ENCODE peak calls at places on chromosomes 2 and 18, in nine cellular contexts. Y, Q, T, X, F, S, E, D and U are unnamed samples.

GRCh38 chr2:121529439-121530209 is 1.1 kb upstream of the RNU4ATAC start:
- DNase-seq in Y (no peak), Q (no peak), T (no peak), X (no peak), F (peak; percentile 76), S (no peak), E (peak; percentile 49), D (peak; percentile 90), U (peak; percentile 77)

GRCh38 chr2:195606179-195606578 is 50.8 kb upstream of the SLC39A10 start:
- DNase-seq in Y (no peak), Q (no peak), T (no peak), X (no peak), F (no peak), S (no peak), E (no peak), D (no peak), U (no peak)

GRCh38 chr18:74373428-74373827 is 57.8 kb downstream of the C18orf63 start:
- DNase-seq in Y (no peak), Q (no peak), T (no peak), X (no peak), F (no peak), S (peak; percentile 80), E (no peak), D (no peak), U (no peak)

GRCh38 chr2:239634769-239635168 is 233.9 kb upstream of the HDAC4 start:
- DNase-seq in Y (no peak), Q (no peak), T (no peak), X (no peak), F (no peak), S (no peak), E (no peak), D (no peak), U (no peak)

GRCh38 chr2:237714690-237715458 is 83.7 kb upstream of the RBM44 start:
- DNase-seq in Y (no peak), Q (no peak), T (no peak), X (no peak), F (no peak), S (no peak), E (peak; percentile 88), D (no peak), U (no peak)

GRCh38 chr2:223109341-223109740 is 57.4 kb downstream of the KCNE4 start:
- DNase-seq in Y (no peak), Q (no peak), T (no peak), X (no peak), F (no peak), S (no peak), E (peak; percentile 69), D (no peak), U (no peak)

GRCh38 chr2:220528180-220528579 is 900.8 kb downstream of the SLC4A3 start:
- DNase-seq in Y (no peak), Q (no peak), T (no peak), X (no peak), F (no peak), S (no peak), E (peak; percentile 54), D (no peak), U (no peak)

GRCh38 chr18:37662099-37662498 is 96.5 kb upstream of the CELF4 start:
- DNase-seq in Y (no peak), Q (no peak), T (no peak), X (no peak), F (no peak), S (no peak), E (no peak), D (no peak), U (no peak)

GRCh38 chr2:38736035-38736320 is 15.2 kb downstream of the SRSF7 start:
- DNase-seq in Y (no peak), Q (no peak), T (no peak), X (no peak), F (no peak), S (no peak), E (no peak), D (no peak), U (no peak)

GRCh38 chr2:99337931-99338580 is 867 bp downstream of the EIF5B start:
- DNase-seq in Y (peak; percentile 44), Q (no peak), T (no peak), X (no peak), F (no peak), S (no peak), E (peak; percentile 4), D (no peak), U (no peak)
- H3K27ac ChIP-seq in Y (peak overlapping the region; percentile 83), Q (peak overlapping the region; percentile 78), T (peak overlapping the region; percentile 94), X (peak overlapping the region; percentile 97), F (peak overlapping the region; percentile 92), S (peak overlapping the region; percentile 75), E (peak overlapping the region; percentile 82), D (peak overlapping the region; percentile 75), U (peak overlapping the region; percentile 89)

DNA sequence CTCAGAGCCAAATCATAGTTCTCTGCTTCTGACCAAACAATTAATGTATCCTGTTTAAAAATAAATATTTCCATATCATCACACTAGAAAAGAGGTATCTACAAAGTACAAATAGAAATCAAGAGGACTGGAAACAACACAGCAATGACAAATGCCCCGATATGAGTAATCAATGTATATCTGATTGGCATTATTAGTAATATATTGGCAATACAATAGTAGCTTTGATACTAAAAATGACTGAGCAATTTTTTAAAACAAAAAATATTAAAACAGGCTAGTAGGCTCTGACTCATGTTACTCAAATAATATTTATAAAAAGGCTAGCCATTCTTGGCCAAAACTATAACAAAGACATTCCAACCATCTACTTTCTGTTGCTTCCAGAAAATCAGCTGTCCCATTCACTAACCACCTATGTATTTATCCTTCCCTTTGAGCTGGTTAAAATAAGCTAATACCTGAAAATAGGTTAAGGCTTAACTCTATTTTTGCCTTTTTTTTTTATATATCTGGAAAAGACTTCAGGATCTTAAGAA is 13.3 kb downstream of the PPP4R3B start:
- DNase-seq in Y (no peak), Q (no peak), T (no peak), X (no peak), F (no peak), S (no peak), E (peak; percentile 31), D (no peak), U (no peak)
- H3K27ac ChIP-seq in Y (no peak overlapping the region), Q (no peak overlapping the region), T (no peak overlapping the region), X (no peak overlapping the region), F (no peak overlapping the region), S (no peak overlapping the region), E (peak overlapping the region; percentile 8), D (no peak overlapping the region), U (no peak overlapping the region)

GRCh38 chr2:64522843-64523428 is 1.2 kb upstream of the AFTPH start:
- DNase-seq in Y (peak; percentile 89), Q (peak; percentile 47), T (peak; percentile 74), X (peak; percentile 42), F (peak; percentile 34), S (peak; percentile 80), E (peak; percentile 69), D (no peak), U (peak; percentile 16)
- H3K27ac ChIP-seq in Y (peak overlapping the region; percentile 82), Q (peak overlapping the region; percentile 85), T (peak overlapping the region; percentile 95), X (peak overlapping the region; percentile 97), F (no peak overlapping the region), S (peak overlapping the region; percentile 77), E (no peak overlapping the region), D (no peak overlapping the region), U (no peak overlapping the region)

GRCh38 chr18:10010611-10011015 is 96.8 kb downstream of the VAPA start:
- DNase-seq in Y (no peak), Q (no peak), T (no peak), X (peak; percentile 28), F (no peak), S (no peak), E (peak; percentile 93), D (peak; percentile 83), U (peak; percentile 46)
- H3K27ac ChIP-seq in Y (no peak overlapping the region), Q (no peak overlapping the region), T (no peak overlapping the region), X (no peak overlapping the region), F (no peak overlapping the region), S (no peak overlapping the region), E (peak overlapping the region; percentile 35), D (no peak overlapping the region), U (peak overlapping the region; percentile 83)